ENCODE peak calls at places on chromosome 18, in five cellular contexts. R is GM12878, T is K562, A is GM12892, Y is SK-N-SH. F is an unnamed sample.

GRCh38 chr18:7174359-7175107 is 56.4 kb upstream of the LRRC30 start:
- DNase-seq in A (no peak), Y (peak), T (no peak), R (no peak), F (no peak)

GRCh38 chr18:55319517-55319905 is 268.5 kb downstream of the TCF4 start:
- DNase-seq in Y (no peak), A (no peak), T (no peak), R (no peak), F (no peak)

GRCh38 chr18:60099709-60100108 is 199.9 kb downstream of the PMAIP1 start:
- DNase-seq in A (no peak), T (no peak), Y (no peak), R (no peak), F (no peak)

GRCh38 chr18:55934801-55935200 is 346.8 kb upstream of the TCF4 start:
- DNase-seq in T (no peak), A (no peak), Y (no peak), R (no peak), F (no peak)

GRCh38 chr18:74862094-74862493 is 264.4 kb downstream of the ZNF407 start:
- DNase-seq in R (no peak), Y (no peak), T (no peak), A (no peak), F (no peak)

GRCh38 chr18:28789460-28789859 is 612.5 kb upstream of the CDH2 start:
- DNase-seq in R (no peak), A (no peak), Y (no peak), T (no peak), F (no peak)

GRCh38 chr18:3623769-3624545 is 174.0 kb downstream of the TGIF1 start:
- DNase-seq in Y (peak), R (no peak), T (peak), A (no peak), F (no peak)

GRCh38 chr18:41315134-41315533 is 639.9 kb upstream of the PIK3C3 start:
- DNase-seq in Y (no peak), A (no peak), R (no peak), T (no peak), F (no peak)

GRCh38 chr18:27062802-27063201 is 122.3 kb downstream of the CHST9 start:
- DNase-seq in R (no peak), A (no peak), Y (no peak), T (no peak), F (no peak)

GRCh38 chr18:3104190-3105054 is 91.5 kb upstream of the LPIN2 start:
- DNase-seq in A (no peak), T (no peak), Y (no peak), R (no peak), F (no peak)

GRCh38 chr18:45505497-45506206 is 109.6 kb upstream of the SLC14A2 start:
- DNase-seq in T (no peak), Y (no peak), R (no peak), A (no peak), F (no peak)

GRCh38 chr18:59848002-59848401 is 51.8 kb upstream of the PMAIP1 start:
- DNase-seq in Y (no peak), A (no peak), R (no peak), T (no peak), F (no peak)

GRCh38 chr18:74803117-74803516 is 205.4 kb downstream of the ZNF407 start:
- DNase-seq in A (no peak), T (peak), Y (no peak), R (no peak), F (no peak)

GRCh38 chr18:59093668-59094067 is 46.0 kb upstream of the SEC11C start:
- DNase-seq in R (no peak), Y (no peak), A (no peak), T (no peak), F (no peak)

GRCh38 chr18:55850904-55851303 is 262.9 kb upstream of the TCF4 start:
- DNase-seq in T (no peak), R (no peak), Y (no peak), A (no peak), F (no peak)

GRCh38 chr18:40582105-40582504 is 1372.9 kb upstream of the PIK3C3 start:
- DNase-seq in R (no peak), Y (no peak), T (no peak), A (no peak), F (no peak)

GRCh38 chr18:11570770-11571169 is 38.6 kb upstream of the SLC35G4 start:
- DNase-seq in Y (no peak), A (no peak), R (no peak), T (peak), F (no peak)

GRCh38 chr18:34991152-34991551 is 50.1 kb upstream of the MAPRE2 start:
- DNase-seq in T (no peak), A (no peak), R (no peak), Y (no peak), F (no peak)

GRCh38 chr18:21894619-21895367 is 154.2 kb downstream of the MIB1 start:
- DNase-seq in R (no peak), Y (no peak), A (no peak), T (no peak), F (no peak)

GRCh38 chr18:6315556-6316331 is 99.0 kb downstream of the L3MBTL4 start:
- DNase-seq in A (no peak), T (no peak), Y (no peak), R (no peak), F (no peak)

GRCh38 chr18:79903071-79903635 is 48.3 kb downstream of the SLC66A2 start:
- DNase-seq in T (no peak), A (no peak), Y (no peak), R (no peak), F (peak)

GRCh38 chr18:1014496-1014895 is 109.8 kb downstream of the ADCYAP1 start:
- DNase-seq in A (no peak), R (no peak), Y (no peak), T (no peak), F (no peak)

GRCh38 chr18:43662657-43663056 is 385.4 kb upstream of the SYT4 start:
- DNase-seq in T (no peak), A (no peak), R (no peak), Y (no peak), F (no peak)

GRCh38 chr18:61748024-61748423 is 144.8 kb downstream of the RNF152 start:
- DNase-seq in T (no peak), R (no peak), Y (no peak), A (no peak), F (no peak)

GRCh38 chr18:3400567-3401296 is 49.2 kb upstream of the TGIF1 start:
- DNase-seq in T (no peak), A (no peak), Y (no peak), R (no peak), F (no peak)

GRCh38 chr18:58438161-58438983 is 190.5 kb downstream of the ALPK2 start:
- DNase-seq in A (no peak), Y (no peak), T (no peak), R (no peak), F (no peak)

GRCh38 chr18:9735238-9735637 is 27.1 kb downstream of the RAB31 start:
- DNase-seq in Y (no peak), A (no peak), R (no peak), T (no peak), F (no peak)

GRCh38 chr18:9730786-9731185 is 22.7 kb downstream of the RAB31 start:
- DNase-seq in T (no peak), R (no peak), Y (no peak), A (no peak), F (no peak)

GRCh38 chr18:9731380-9731779 is 23.3 kb downstream of the RAB31 start:
- DNase-seq in Y (no peak), R (no peak), T (no peak), A (no peak), F (no peak)

GRCh38 chr18:9734189-9734588 is 26.1 kb downstream of the RAB31 start:
- DNase-seq in R (no peak), T (no peak), Y (no peak), A (no peak), F (no peak)

DNA sequence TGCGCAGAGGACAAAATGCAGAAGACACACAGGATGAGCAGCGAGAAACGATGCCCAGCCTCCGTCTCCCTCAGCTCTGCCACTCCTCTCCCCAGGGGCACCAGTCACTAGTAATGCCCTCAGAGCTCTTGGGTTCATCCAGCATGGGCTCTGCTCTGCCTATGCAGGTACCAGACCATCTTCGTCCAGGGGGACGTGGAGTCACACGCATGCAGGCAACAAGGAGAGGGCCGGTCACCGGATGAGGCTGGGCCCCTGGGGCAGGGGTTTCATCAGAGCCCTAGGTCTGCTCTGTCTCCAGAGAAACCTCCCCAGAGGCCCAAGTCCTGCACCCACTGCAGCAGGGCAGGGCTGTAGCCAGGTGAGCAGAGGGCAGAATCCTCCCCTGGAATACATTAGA is 23.9 kb downstream of the RAB31 start:
- DNase-seq in T (no peak), A (no peak), R (no peak), Y (no peak), F (no peak)
- TF ChIP-seq TAF1 in T (no peak), A (no peak), R (no peak), Y (no peak), F (no peak)

GRCh38 chr18:56962322-56962721 is 184.6 kb upstream of the BOD1L2 start:
- DNase-seq in A (no peak), R (no peak), Y (no peak), T (no peak), F (no peak)
- TF ChIP-seq TAF1 in A (no peak), R (no peak), Y (no peak), T (no peak), F (no peak)

GRCh38 chr18:76620326-76620813 is 125.3 kb upstream of the ZNF516 start:
- DNase-seq in A (peak), R (peak), T (peak), Y (no peak), F (peak)

GRCh38 chr18:76621184-76621583 is 126.1 kb upstream of the ZNF516 start:
- DNase-seq in Y (no peak), A (no peak), R (no peak), T (no peak), F (no peak)

GRCh38 chr18:76618721-76619120 is 123.7 kb upstream of the ZNF516 start:
- DNase-seq in Y (no peak), A (no peak), R (no peak), T (no peak), F (no peak)

GRCh38 chr18:76621782-76622495 is 126.9 kb upstream of the ZNF516 start:
- DNase-seq in Y (no peak), A (no peak), T (no peak), R (no peak), F (no peak)

GRCh38 chr18:76619342-76620315 is 124.6 kb upstream of the ZNF516 start:
- DNase-seq in Y (no peak), R (no peak), A (no peak), T (peak), F (no peak)
- TF ChIP-seq TAF1 in Y (no peak), R (no peak), A (no peak), T (no peak), F (no peak)

GRCh38 chr18:22902093-22902492 is 31.0 kb upstream of the RBBP8 start:
- DNase-seq in R (no peak), Y (no peak), A (no peak), T (no peak), F (no peak)

GRCh38 chr18:22899421-22899820 is 33.7 kb upstream of the RBBP8 start:
- DNase-seq in Y (no peak), A (no peak), R (no peak), T (no peak), F (no peak)

GRCh38 chr18:22900558-22901183 is 32.5 kb upstream of the RBBP8 start:
- DNase-seq in A (no peak), T (no peak), R (no peak), Y (no peak), F (no peak)
- TF ChIP-seq TAF1 in A (no peak), T (no peak), R (no peak), Y (no peak), F (no peak)

DNA sequence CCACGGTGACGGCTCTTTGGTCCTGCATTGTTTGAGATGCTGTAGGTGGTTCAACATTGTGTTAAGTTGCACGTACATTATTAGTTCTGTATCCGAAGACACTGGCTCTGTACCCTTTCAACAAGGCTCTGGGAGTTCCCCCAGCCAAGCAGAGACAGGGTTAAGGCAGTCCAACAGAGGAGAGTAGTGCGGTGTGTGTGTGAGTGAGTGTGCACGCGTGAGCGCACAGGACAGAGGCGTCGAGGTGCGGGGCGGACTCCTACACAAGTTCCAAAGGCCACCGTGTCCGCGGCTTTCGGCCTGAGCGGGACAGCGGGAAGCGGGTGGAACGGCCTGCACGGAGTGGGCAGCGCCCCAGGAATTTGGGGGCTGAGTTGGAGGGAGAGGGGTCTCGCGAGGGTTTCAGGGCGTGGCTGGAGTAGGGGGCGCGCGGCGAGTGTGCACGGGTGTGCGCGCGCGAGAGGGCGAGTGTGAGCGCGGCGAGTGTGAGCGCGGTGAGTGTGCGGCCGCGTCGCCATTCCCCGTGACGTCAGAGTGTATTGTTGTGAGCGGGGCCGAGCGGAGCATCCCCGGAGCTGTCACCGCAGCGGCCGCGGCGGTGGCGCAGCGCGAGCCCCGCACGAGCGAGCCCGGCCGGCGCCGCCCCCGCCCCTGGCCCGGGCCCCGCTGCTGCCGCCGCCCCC is at the start of gene ASXL3:
- DNase-seq in Y (peak), A (no peak), R (no peak), T (no peak), F (peak)
- TF ChIP-seq TAF1 in Y (no peak), A (no peak), R (no peak), T (no peak), F (no peak)

DNA sequence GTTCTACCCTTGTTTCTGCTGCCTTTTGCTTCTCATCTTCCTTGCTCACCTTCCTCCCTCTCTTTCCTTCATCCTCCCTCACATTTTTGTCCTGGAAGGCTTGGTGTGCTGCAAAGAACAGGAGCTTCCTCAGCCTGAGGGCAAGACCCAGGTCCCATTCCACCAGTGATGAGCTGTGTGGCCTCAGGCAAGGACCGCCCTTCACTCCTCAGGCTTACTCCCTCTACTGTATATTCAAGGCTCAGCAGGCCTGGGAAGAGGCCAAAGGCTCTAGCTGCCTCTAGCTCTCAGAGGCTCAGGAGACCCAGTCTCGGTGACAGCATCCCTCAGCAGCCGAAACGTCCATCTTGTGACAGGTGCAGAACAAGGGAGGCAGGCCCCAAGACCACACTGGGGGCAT is 97.5 kb downstream of the MRO start:
- DNase-seq in A (no peak), R (no peak), T (peak), Y (no peak), F (no peak)
- TF ChIP-seq TAF1 in A (no peak), R (no peak), T (no peak), Y (no peak), F (no peak)

DNA sequence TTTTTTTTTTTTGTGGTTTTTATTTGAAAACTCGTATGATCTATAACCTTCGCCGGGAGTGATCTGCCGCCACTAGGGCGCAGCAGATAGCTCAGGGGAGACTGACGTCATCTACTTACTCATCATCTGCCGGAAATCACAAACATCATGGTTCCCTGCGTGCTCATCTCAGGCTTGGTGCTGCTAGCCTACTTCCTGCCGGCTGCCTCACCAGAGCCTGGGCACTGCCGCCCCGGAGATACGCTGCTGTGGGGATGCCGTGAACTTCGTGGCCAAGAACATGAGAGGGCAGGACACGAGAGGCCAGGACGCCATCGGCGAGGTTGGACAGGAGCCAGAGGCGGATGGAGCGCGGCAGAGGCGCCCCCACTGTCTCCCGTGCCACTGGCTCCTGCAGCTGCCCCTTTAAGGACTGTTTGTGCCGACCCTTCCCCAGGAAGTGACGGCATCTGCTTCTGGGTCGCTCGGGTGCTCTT is 68.8 kb downstream of the DOK6 start:
- DNase-seq in A (peak), R (no peak), T (peak), Y (peak), F (no peak)
- TF ChIP-seq TAF1 in A (no peak), R (no peak), T (no peak), Y (no peak), F (no peak)

DNA sequence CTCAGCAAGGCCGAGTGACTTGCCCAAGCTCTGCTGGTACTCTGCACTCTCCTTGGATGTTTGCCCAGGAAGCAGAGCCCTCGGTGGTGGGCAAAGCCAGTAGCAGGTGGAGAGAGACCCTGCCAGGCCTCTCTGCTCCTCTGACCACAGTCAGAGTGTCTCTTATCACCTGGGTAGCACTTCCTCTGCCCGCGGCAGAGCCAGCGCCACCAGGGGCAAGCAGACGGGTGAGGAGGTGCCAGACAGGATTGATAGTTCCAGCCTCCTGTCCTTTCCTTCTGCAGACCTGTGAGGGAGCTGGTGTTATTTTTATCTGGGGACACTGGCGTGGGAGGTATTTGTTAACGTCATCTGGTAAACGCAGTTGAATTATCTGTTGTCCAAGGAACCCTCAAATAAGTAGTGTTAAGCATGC is 152.9 kb downstream of the SMAD7 start:
- DNase-seq in R (no peak), Y (peak), T (peak), A (no peak), F (no peak)
- TF ChIP-seq TAF1 in R (no peak), Y (no peak), T (no peak), A (no peak), F (no peak)

GRCh38 chr18:63037491-63037890 is 282.1 kb downstream of the BCL2 start:
- DNase-seq in Y (no peak), T (no peak), R (no peak), A (no peak), F (no peak)
- TF ChIP-seq TAF1 in Y (no peak), T (no peak), R (no peak), A (no peak), F (no peak)

F was measured in GM12891.